ENCODE peak calls at places on chromosomes 4 and X, in eight cellular contexts. F is tibial nerve; K is caudate nucleus; G is stomach; V is Peyer's patch; I is CD4-positive, alpha-beta T cell; Q is IMR-90; N is tibial artery. U is an unnamed sample.

GRCh38 chr4:77152421-77152820 is 4.6 kb upstream of the CCNG2 start:
- DNase-seq in F (no peak), K (no peak), G (no peak), V (no peak), I (no peak), Q (peak), N (no peak), U (no peak)

GRCh38 chr4:86043755-86044592 is 315.9 kb downstream of the MAPK10 start:
- DNase-seq in F (no peak), K (peak), G (no peak), V (no peak), I (no peak), Q (peak), N (no peak), U (no peak)

GRCh38 chrX:40174594-40175415 is 77.0 kb upstream of the BCOR start:
- DNase-seq in F (no peak), K (no peak), G (peak), V (peak), I (no peak), Q (no peak), N (peak), U (peak)

GRCh38 chrX:129825746-129826505 is 17.8 kb downstream of the ZDHHC9 start:
- DNase-seq in F (no peak), K (no peak), G (no peak), V (peak), I (no peak), Q (no peak), N (no peak), U (no peak)

GRCh38 chrX:38968817-38969216 is 167.6 kb downstream of the MID1IP1 start:
- DNase-seq in F (no peak), K (no peak), G (no peak), V (no peak), I (no peak), Q (no peak), N (no peak), U (no peak)

GRCh38 chr4:187070158-187070557 is 346.5 kb upstream of the FAT1 start:
- DNase-seq in F (no peak), K (no peak), G (no peak), V (no peak), I (no peak), Q (no peak), N (no peak), U (no peak)

GRCh38 chrX:85611926-85612325 is 232.5 kb upstream of the POF1B start:
- DNase-seq in F (no peak), K (no peak), G (no peak), V (no peak), I (no peak), Q (peak), N (no peak), U (no peak)

GRCh38 chr4:187995322-187996207 is at the start of gene ZFP42:
- DNase-seq in F (no peak), K (no peak), G (no peak), V (no peak), I (no peak), Q (no peak), N (no peak), U (no peak)

GRCh38 chr4:80371046-80371445 is 35.5 kb downstream of the CFAP299 start:
- DNase-seq in F (no peak), K (no peak), G (no peak), V (no peak), I (no peak), Q (no peak), N (no peak), U (no peak)

GRCh38 chr4:41070516-41071281 is 143.6 kb downstream of the APBB2 start:
- DNase-seq in F (no peak), K (no peak), G (no peak), V (no peak), I (no peak), Q (peak), N (no peak), U (no peak)

GRCh38 chr4:6574747-6575502 is at the start of gene MAN2B2:
- DNase-seq in F (peak), K (peak), G (peak), V (peak), I (peak), Q (peak), N (peak), U (peak)

GRCh38 chr4:152643153-152644035 is 36.4 kb downstream of the TMEM154 start:
- DNase-seq in F (no peak), K (no peak), G (no peak), V (no peak), I (no peak), Q (no peak), N (no peak), U (no peak)

GRCh38 chr4:52234539-52235174 is 183.6 kb downstream of the SPATA18 start:
- DNase-seq in F (no peak), K (no peak), G (no peak), V (no peak), I (no peak), Q (peak), N (no peak), U (no peak)

GRCh38 chr4:1218892-1219552 is 29.9 kb downstream of the CTBP1 start:
- DNase-seq in F (no peak), K (no peak), G (no peak), V (no peak), I (no peak), Q (no peak), N (no peak), U (no peak)

GRCh38 chrX:72240976-72241375 is 2.1 kb upstream of the ERCC6L start:
- DNase-seq in F (no peak), K (no peak), G (no peak), V (no peak), I (no peak), Q (no peak), N (no peak), U (no peak)

GRCh38 chr4:38371391-38371851 is 292.6 kb upstream of the KLF3 start:
- DNase-seq in F (no peak), K (no peak), G (no peak), V (no peak), I (no peak), Q (peak), N (no peak), U (no peak)

GRCh38 chr4:173538148-173538902 is 8.3 kb upstream of the HAND2 start:
- DNase-seq in F (no peak), K (no peak), G (no peak), V (no peak), I (no peak), Q (no peak), N (peak), U (no peak)

GRCh38 chr4:89196056-89196674 is 84.8 kb downstream of the TIGD2 start:
- DNase-seq in F (no peak), K (no peak), G (no peak), V (no peak), I (no peak), Q (no peak), N (no peak), U (no peak)

GRCh38 chr4:182380701-182381295 is 137.6 kb downstream of the TENM3 start:
- DNase-seq in F (no peak), K (no peak), G (no peak), V (no peak), I (no peak), Q (no peak), N (no peak), U (no peak)

GRCh38 chr4:112119358-112119783 is 25.9 kb upstream of the FAM241A start:
- DNase-seq in F (no peak), K (no peak), G (no peak), V (no peak), I (no peak), Q (no peak), N (no peak), U (no peak)

GRCh38 chr4:138706206-138706605 is 309.4 kb upstream of the NOCT start:
- DNase-seq in F (no peak), K (no peak), G (no peak), V (no peak), I (no peak), Q (peak), N (no peak), U (no peak)

GRCh38 chr4:4521069-4521468 is 20.8 kb downstream of the STX18 start:
- DNase-seq in F (no peak), K (no peak), G (no peak), V (no peak), I (no peak), Q (no peak), N (no peak), U (no peak)

GRCh38 chrX:149699761-149700160 is 12.1 kb upstream of the MAGEA11 start:
- DNase-seq in F (no peak), K (no peak), G (no peak), V (no peak), I (no peak), Q (no peak), N (no peak), U (no peak)

GRCh38 chr4:101271516-101271915 is 75.8 kb downstream of the PPP3CA start:
- DNase-seq in F (no peak), K (no peak), G (no peak), V (no peak), I (no peak), Q (peak), N (no peak), U (no peak)

GRCh38 chr4:3489451-3489962 is 26.4 kb downstream of the DOK7 start:
- DNase-seq in F (no peak), K (no peak), G (no peak), V (no peak), I (no peak), Q (no peak), N (no peak), U (no peak)

DNA sequence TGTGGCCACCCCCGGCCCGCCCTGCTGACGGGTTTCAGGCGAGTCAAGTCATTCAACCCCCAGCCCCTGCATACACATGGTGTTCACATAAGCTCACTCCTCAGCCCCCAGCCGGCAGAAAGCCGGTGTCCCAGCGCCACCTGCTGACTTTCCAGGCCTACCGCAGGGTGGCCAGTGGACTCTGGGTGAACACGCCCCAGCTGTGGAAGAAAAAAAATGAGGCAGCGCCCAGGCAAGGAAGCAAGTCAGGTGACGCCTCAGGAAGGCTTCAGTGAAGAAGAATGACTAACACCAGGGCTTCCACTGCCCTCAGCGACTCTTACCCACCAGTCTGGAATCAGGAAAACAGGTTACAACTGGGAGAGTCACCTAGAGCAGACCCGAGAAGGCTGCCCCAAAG is 15.8 kb downstream of the BCAP31 start:
- DNase-seq in F (no peak), K (peak), G (peak), V (peak), I (peak), Q (peak), N (peak), U (peak)
- H3K27ac ChIP-seq in F (no peak), K (no peak), G (no peak), V (no peak), I (no peak), Q (no peak), N (no peak), U (no peak)

GRCh38 chrX:10697552-10697951 is 77.2 kb upstream of the MID1 start:
- DNase-seq in F (no peak), K (no peak), G (no peak), V (no peak), I (no peak), Q (no peak), N (no peak), U (no peak)
- H3K27ac ChIP-seq in F (no peak), K (no peak), G (no peak), V (no peak), I (no peak), Q (no peak), N (no peak), U (no peak)

GRCh38 chr4:139764192-139764591 is 98.6 kb downstream of the MGST2 start:
- DNase-seq in F (no peak), K (no peak), G (peak), V (no peak), I (no peak), Q (no peak), N (no peak), U (no peak)
- H3K27ac ChIP-seq in F (no peak), K (no peak), G (peak), V (no peak), I (no peak), Q (no peak), N (peak), U (peak)

DNA sequence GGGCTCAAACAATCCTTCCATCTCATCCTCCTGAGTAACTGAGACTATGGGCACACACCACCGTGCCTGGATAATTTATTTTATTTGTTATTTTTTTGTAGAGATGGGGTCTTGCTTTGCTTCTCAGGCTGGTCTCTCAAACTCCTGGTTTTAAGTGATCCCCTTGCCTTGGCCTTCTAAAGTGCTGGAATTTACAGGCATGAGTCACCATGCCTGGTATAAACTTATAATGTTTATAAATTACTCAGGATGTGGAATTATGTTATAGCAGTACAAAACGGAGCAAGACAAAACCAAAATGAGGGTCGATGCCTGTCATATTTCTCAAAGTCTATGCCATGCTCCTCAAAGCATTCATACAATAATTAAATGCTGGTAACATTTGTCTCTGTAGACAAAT is 29.8 kb upstream of the TEX13C start:
- DNase-seq in F (no peak), K (no peak), G (no peak), V (no peak), I (no peak), Q (peak), N (no peak), U (no peak)
- H3K27ac ChIP-seq in F (no peak), K (no peak), G (no peak), V (no peak), I (no peak), Q (peak), N (no peak), U (no peak)

DNA sequence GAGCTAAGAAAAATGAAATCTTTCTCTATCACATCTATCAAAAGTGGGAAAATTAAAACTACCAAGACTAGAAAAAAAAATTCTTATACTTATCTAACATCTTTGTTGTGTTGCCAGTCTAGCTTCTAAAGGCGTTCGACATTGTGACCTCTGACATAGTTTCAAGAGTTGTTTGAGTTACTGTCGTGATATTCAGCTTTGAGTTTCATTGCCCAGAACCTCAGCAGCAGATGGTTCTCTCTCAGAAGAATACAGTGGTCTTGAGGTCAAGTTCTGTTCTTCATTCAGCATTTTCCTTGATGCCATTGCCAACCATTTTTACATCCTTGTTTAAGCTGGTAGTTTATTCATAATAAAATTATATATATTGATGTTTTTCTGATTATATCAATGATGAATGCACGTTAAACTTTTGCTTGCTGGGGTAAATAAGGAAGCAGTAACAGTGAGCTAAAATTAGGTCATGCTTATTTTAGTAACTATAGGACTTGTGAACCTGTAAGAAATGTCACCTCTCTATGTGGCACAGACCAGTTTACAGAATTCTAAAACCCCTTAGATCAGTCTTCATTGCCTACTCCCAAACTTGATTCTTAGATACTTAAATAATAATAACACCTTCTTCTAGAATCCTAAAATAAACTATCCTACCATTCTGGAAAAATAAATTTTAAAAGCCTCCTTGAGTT is 23.1 kb upstream of the SMIM31 start:
- DNase-seq in F (no peak), K (no peak), G (no peak), V (no peak), I (no peak), Q (no peak), N (no peak), U (no peak)
- H3K27ac ChIP-seq in F (no peak), K (no peak), G (no peak), V (no peak), I (no peak), Q (no peak), N (no peak), U (no peak)

GRCh38 chr4:140163029-140163810 is 9.2 kb upstream of the MAML3 start:
- DNase-seq in F (no peak), K (no peak), G (no peak), V (no peak), I (no peak), Q (peak), N (peak), U (no peak)

GRCh38 chr4:140157341-140157740 is 3.4 kb upstream of the MAML3 start:
- DNase-seq in F (no peak), K (no peak), G (no peak), V (no peak), I (no peak), Q (no peak), N (no peak), U (no peak)

GRCh38 chr4:140168474-140168873 is 14.5 kb upstream of the MAML3 start:
- DNase-seq in F (no peak), K (no peak), G (no peak), V (no peak), I (no peak), Q (peak), N (no peak), U (no peak)

GRCh38 chr4:140158234-140159030 is 4.4 kb upstream of the MAML3 start:
- DNase-seq in F (no peak), K (no peak), G (peak), V (peak), I (no peak), Q (peak), N (no peak), U (no peak)

GRCh38 chr4:140162596-140162995 is 8.6 kb upstream of the MAML3 start:
- DNase-seq in F (no peak), K (no peak), G (no peak), V (no peak), I (no peak), Q (no peak), N (no peak), U (no peak)
- H3K27ac ChIP-seq in F (no peak), K (no peak), G (no peak), V (no peak), I (no peak), Q (no peak), N (peak), U (no peak)

GRCh38 chr4:169266081-169266480 is 4.7 kb downstream of the SH3RF1 start:
- DNase-seq in F (no peak), K (no peak), G (no peak), V (no peak), I (no peak), Q (no peak), N (no peak), U (no peak)

GRCh38 chr4:169266661-169267060 is 4.1 kb downstream of the SH3RF1 start:
- DNase-seq in F (no peak), K (no peak), G (no peak), V (no peak), I (no peak), Q (no peak), N (no peak), U (no peak)

GRCh38 chr4:169260217-169260866 is 10.4 kb downstream of the SH3RF1 start:
- DNase-seq in F (no peak), K (no peak), G (no peak), V (no peak), I (no peak), Q (no peak), N (no peak), U (no peak)

GRCh38 chr4:169267070-169267469 is 3.7 kb downstream of the SH3RF1 start:
- DNase-seq in F (no peak), K (no peak), G (no peak), V (no peak), I (no peak), Q (no peak), N (no peak), U (no peak)

GRCh38 chr4:169263791-169264392 is 6.9 kb downstream of the SH3RF1 start:
- DNase-seq in F (no peak), K (no peak), G (peak), V (no peak), I (no peak), Q (no peak), N (no peak), U (no peak)
- H3K27ac ChIP-seq in F (no peak), K (no peak), G (no peak), V (no peak), I (no peak), Q (no peak), N (no peak), U (no peak)

U was measured in dorsolateral prefrontal cortex.